ENCODE peak calls at places on chromosome 6, in eight cellular contexts. One of them, this sample, is unnamed. For H3K4me1, the result is how much of the 10 kb centered on the place peaks cover.

GRCh38 chr6:46706464-46706863 is 18.8 kb downstream of the TDRD6 start:
- DNase-seq in HCT116: no peak
- DNase-seq in fibroblast of lung: no peak
- DNase-seq in neuronal stem cell: no peak
- DNase-seq in OCI-LY7: no peak
- DNase-seq in neural progenitor cell: no peak
- DNase-seq in GM23338: no peak
- DNase-seq in IMR-90: no peak
- DNase-seq in this sample: no peak

GRCh38 chr6:132648356-132648755 is 10.6 kb downstream of the TAAR1 start:
- DNase-seq in HCT116: no peak
- DNase-seq in fibroblast of lung: peak
- DNase-seq in neuronal stem cell: no peak
- DNase-seq in OCI-LY7: no peak
- DNase-seq in neural progenitor cell: no peak
- DNase-seq in GM23338: no peak
- DNase-seq in IMR-90: peak
- DNase-seq in this sample: no peak

GRCh38 chr6:146305098-146305497 is 238.5 kb upstream of the RAB32 start:
- DNase-seq in HCT116: no peak
- DNase-seq in fibroblast of lung: no peak
- DNase-seq in neuronal stem cell: no peak
- DNase-seq in OCI-LY7: no peak
- DNase-seq in neural progenitor cell: peak
- DNase-seq in GM23338: no peak
- DNase-seq in IMR-90: no peak
- DNase-seq in this sample: no peak

GRCh38 chr6:79461205-79461604 is 76.0 kb downstream of the LCA5 start:
- DNase-seq in HCT116: no peak
- DNase-seq in fibroblast of lung: no peak
- DNase-seq in neuronal stem cell: no peak
- DNase-seq in OCI-LY7: no peak
- DNase-seq in neural progenitor cell: no peak
- DNase-seq in GM23338: no peak
- DNase-seq in IMR-90: no peak
- DNase-seq in this sample: no peak

GRCh38 chr6:107840636-107841264 is 16.6 kb upstream of the SCML4 start:
- DNase-seq in HCT116: no peak
- DNase-seq in fibroblast of lung: no peak
- DNase-seq in neuronal stem cell: no peak
- DNase-seq in OCI-LY7: no peak
- DNase-seq in neural progenitor cell: no peak
- DNase-seq in GM23338: no peak
- DNase-seq in IMR-90: no peak
- DNase-seq in this sample: no peak

GRCh38 chr6:35036059-35036827 is 104.9 kb downstream of the TCP11 start:
- DNase-seq in HCT116: no peak
- DNase-seq in fibroblast of lung: no peak
- DNase-seq in neuronal stem cell: no peak
- DNase-seq in OCI-LY7: no peak
- DNase-seq in neural progenitor cell: no peak
- DNase-seq in GM23338: no peak
- DNase-seq in IMR-90: no peak
- DNase-seq in this sample: no peak

GRCh38 chr6:108699290-108700041 is 138.7 kb downstream of the FOXO3 start:
- DNase-seq in HCT116: no peak
- DNase-seq in fibroblast of lung: no peak
- DNase-seq in neuronal stem cell: no peak
- DNase-seq in OCI-LY7: no peak
- DNase-seq in neural progenitor cell: no peak
- DNase-seq in GM23338: no peak
- DNase-seq in IMR-90: no peak
- DNase-seq in this sample: no peak

GRCh38 chr6:707576-708236 is 14.8 kb upstream of the EXOC2 start:
- DNase-seq in HCT116: no peak
- DNase-seq in fibroblast of lung: no peak
- DNase-seq in neuronal stem cell: no peak
- DNase-seq in OCI-LY7: no peak
- DNase-seq in neural progenitor cell: no peak
- DNase-seq in GM23338: no peak
- DNase-seq in IMR-90: no peak
- DNase-seq in this sample: no peak

GRCh38 chr6:37101991-37102298 is 68.0 kb upstream of the PIM1 start:
- DNase-seq in HCT116: no peak
- DNase-seq in fibroblast of lung: no peak
- DNase-seq in neuronal stem cell: no peak
- DNase-seq in OCI-LY7: no peak
- DNase-seq in neural progenitor cell: no peak
- DNase-seq in GM23338: no peak
- DNase-seq in IMR-90: no peak
- DNase-seq in this sample: no peak

GRCh38 chr6:37104935-37105781 is 64.8 kb upstream of the PIM1 start:
- DNase-seq in HCT116: no peak
- DNase-seq in fibroblast of lung: no peak
- DNase-seq in neuronal stem cell: no peak
- DNase-seq in OCI-LY7: no peak
- DNase-seq in neural progenitor cell: no peak
- DNase-seq in GM23338: peak
- DNase-seq in IMR-90: no peak
- DNase-seq in this sample: no peak

GRCh38 chr6:37102299-37103168 is 67.4 kb upstream of the PIM1 start:
- DNase-seq in HCT116: peak
- DNase-seq in fibroblast of lung: peak
- DNase-seq in neuronal stem cell: peak
- DNase-seq in OCI-LY7: peak
- DNase-seq in neural progenitor cell: peak
- DNase-seq in GM23338: peak
- DNase-seq in IMR-90: peak
- DNase-seq in this sample: peak

GRCh38 chr6:37105782-37106137 is 64.2 kb upstream of the PIM1 start:
- DNase-seq in HCT116: no peak
- DNase-seq in fibroblast of lung: no peak
- DNase-seq in neuronal stem cell: no peak
- DNase-seq in OCI-LY7: no peak
- DNase-seq in neural progenitor cell: no peak
- DNase-seq in GM23338: no peak
- DNase-seq in IMR-90: no peak
- DNase-seq in this sample: no peak

DNA sequence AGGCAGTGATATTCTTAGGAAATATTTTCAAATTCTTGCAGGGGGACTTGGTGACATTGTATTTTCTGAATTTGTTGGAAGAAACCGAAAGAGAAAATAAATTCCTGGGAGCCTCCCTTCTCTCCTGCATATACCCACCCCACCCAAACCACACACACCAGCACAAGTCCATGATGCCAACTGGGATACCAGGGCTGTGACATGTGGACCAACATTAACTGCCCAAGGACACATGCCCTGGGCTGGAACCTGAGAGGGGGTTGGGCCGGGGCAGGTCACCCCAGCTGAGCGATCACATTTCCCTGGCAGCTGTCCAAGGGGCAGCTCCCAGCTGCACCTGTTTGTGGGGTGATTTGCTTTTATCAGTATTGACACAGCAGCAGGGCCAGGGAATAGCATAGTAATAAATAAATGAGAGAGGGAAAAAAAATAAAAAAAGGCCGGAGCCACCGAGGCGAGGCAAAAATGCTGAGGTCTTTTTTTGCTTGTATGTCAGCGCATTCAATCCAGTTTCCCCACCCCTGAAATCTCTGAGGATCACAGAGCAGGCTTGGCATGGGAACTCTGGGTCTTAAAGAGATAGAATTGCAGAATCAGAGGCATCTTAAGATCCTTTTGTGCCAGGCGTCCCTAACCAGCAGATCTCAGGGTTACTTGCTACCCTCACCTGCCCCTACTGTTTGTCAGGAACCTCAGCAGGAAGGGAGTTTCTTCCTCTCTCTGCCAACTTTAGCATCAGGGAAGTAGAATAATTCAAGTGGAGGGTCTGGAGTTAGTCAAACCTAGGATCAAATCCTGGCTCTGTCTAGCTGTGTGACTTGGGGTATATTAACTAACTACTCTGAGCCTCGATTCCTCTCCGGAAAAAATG is 66.5 kb upstream of the PIM1 start:
- DNase-seq in HCT116: no peak
- DNase-seq in fibroblast of lung: no peak
- DNase-seq in neuronal stem cell: no peak
- DNase-seq in OCI-LY7: peak
- DNase-seq in neural progenitor cell: peak
- DNase-seq in GM23338: peak
- DNase-seq in IMR-90: no peak
- DNase-seq in this sample: peak
- H3K4me1 ChIP-seq in HCT116: under half
- H3K4me1 ChIP-seq in fibroblast of lung: under half
- H3K4me1 ChIP-seq in neuronal stem cell: under half
- H3K4me1 ChIP-seq in OCI-LY7: half or more
- H3K4me1 ChIP-seq in neural progenitor cell: under half
- H3K4me1 ChIP-seq in GM23338: half or more
- H3K4me1 ChIP-seq in IMR-90: under half
- H3K4me1 ChIP-seq in this sample: under half

GRCh38 chr6:3228046-3228671 is 706 bp upstream of the TUBB2B start:
- DNase-seq in HCT116: no peak
- DNase-seq in fibroblast of lung: no peak
- DNase-seq in neuronal stem cell: peak
- DNase-seq in OCI-LY7: no peak
- DNase-seq in neural progenitor cell: peak
- DNase-seq in GM23338: peak
- DNase-seq in IMR-90: no peak
- DNase-seq in this sample: no peak
- H2AFZ ChIP-seq in HCT116: no peak
- H2AFZ ChIP-seq in fibroblast of lung: no peak
- H2AFZ ChIP-seq in neuronal stem cell: peak
- H2AFZ ChIP-seq in OCI-LY7: no peak
- H2AFZ ChIP-seq in neural progenitor cell: peak
- H2AFZ ChIP-seq in GM23338: peak
- H2AFZ ChIP-seq in IMR-90: peak
- H2AFZ ChIP-seq in this sample: no peak

DNA sequence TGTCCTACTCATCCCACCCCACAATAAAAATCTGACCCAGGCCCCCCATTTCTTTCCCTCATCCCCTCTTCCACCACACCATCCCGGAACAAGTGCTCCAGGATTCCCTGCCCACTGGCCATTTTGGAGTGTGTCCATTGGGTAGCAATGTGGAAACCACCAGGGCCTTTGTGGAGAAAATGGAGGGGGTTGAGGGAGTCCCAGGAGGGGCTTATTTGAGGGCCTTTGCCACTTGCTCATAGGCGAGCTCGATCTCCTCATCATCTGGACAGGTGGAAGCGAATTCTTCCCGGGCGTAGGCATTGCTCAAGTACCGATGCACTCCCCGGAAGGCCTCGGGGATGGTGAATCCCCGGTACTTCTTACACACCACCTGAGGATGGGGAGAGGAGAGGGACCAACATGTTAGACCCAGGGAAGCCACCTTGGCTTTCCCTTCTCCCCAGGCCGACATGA is 1.6 kb upstream of the DDAH2 start:
- DNase-seq in HCT116: no peak
- DNase-seq in fibroblast of lung: no peak
- DNase-seq in neuronal stem cell: no peak
- DNase-seq in OCI-LY7: no peak
- DNase-seq in neural progenitor cell: peak
- DNase-seq in GM23338: no peak
- DNase-seq in IMR-90: no peak
- DNase-seq in this sample: no peak
- H3K4me1 ChIP-seq in HCT116: under half
- H3K4me1 ChIP-seq in fibroblast of lung: under half
- H3K4me1 ChIP-seq in neuronal stem cell: under half
- H3K4me1 ChIP-seq in OCI-LY7: half or more
- H3K4me1 ChIP-seq in neural progenitor cell: under half
- H3K4me1 ChIP-seq in GM23338: under half
- H3K4me1 ChIP-seq in IMR-90: under half
- H3K4me1 ChIP-seq in this sample: half or more

DNA sequence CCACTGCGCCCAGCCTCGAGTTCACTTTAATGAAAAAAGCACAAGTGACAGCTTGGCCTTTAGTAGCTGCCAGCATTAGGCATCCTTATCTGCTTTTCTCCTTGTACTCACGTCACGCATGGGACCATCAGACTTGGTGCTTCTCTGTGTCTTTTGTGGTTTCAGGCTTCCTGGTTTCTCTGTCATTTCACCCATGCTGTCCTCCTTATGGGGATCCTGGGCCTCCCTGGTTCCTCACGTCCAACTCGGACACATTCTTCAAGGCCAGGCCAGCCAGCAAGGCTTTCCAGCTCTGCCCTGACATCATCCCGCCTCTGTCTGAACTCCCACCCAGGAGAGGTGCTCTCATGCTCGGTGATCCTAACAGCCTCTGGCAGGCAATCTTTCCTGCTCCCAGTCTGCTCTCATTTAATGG is 83.2 kb downstream of the TIAM2 start:
- DNase-seq in HCT116: no peak
- DNase-seq in fibroblast of lung: peak
- DNase-seq in neuronal stem cell: no peak
- DNase-seq in OCI-LY7: no peak
- DNase-seq in neural progenitor cell: no peak
- DNase-seq in GM23338: no peak
- DNase-seq in IMR-90: no peak
- DNase-seq in this sample: no peak
- H2AFZ ChIP-seq in HCT116: no peak
- H2AFZ ChIP-seq in fibroblast of lung: no peak
- H2AFZ ChIP-seq in neuronal stem cell: no peak
- H2AFZ ChIP-seq in OCI-LY7: no peak
- H2AFZ ChIP-seq in neural progenitor cell: no peak
- H2AFZ ChIP-seq in GM23338: no peak
- H2AFZ ChIP-seq in IMR-90: peak
- H2AFZ ChIP-seq in this sample: no peak

GRCh38 chr6:168192195-168192900 is 113.3 kb upstream of the FRMD1 start:
- DNase-seq in HCT116: no peak
- DNase-seq in fibroblast of lung: no peak
- DNase-seq in neuronal stem cell: no peak
- DNase-seq in OCI-LY7: no peak
- DNase-seq in neural progenitor cell: peak
- DNase-seq in GM23338: no peak
- DNase-seq in IMR-90: no peak
- DNase-seq in this sample: no peak
- H3K4me1 ChIP-seq in HCT116: under half
- H3K4me1 ChIP-seq in fibroblast of lung: under half
- H3K4me1 ChIP-seq in neuronal stem cell: under half
- H3K4me1 ChIP-seq in OCI-LY7: under half
- H3K4me1 ChIP-seq in neural progenitor cell: under half
- H3K4me1 ChIP-seq in GM23338: under half
- H3K4me1 ChIP-seq in IMR-90: under half
- H3K4me1 ChIP-seq in this sample: under half

GRCh38 chr6:149852180-149852579 is 12.0 kb downstream of the LRP11 start:
- DNase-seq in HCT116: no peak
- DNase-seq in fibroblast of lung: peak
- DNase-seq in neuronal stem cell: no peak
- DNase-seq in OCI-LY7: peak
- DNase-seq in neural progenitor cell: no peak
- DNase-seq in GM23338: no peak
- DNase-seq in IMR-90: peak
- DNase-seq in this sample: no peak
- H2AFZ ChIP-seq in HCT116: no peak
- H2AFZ ChIP-seq in fibroblast of lung: no peak
- H2AFZ ChIP-seq in neuronal stem cell: no peak
- H2AFZ ChIP-seq in OCI-LY7: peak
- H2AFZ ChIP-seq in neural progenitor cell: no peak
- H2AFZ ChIP-seq in GM23338: no peak
- H2AFZ ChIP-seq in IMR-90: no peak
- H2AFZ ChIP-seq in this sample: no peak

This sample was measured in Karpas-422.